ENCODE peak calls at places on chromosomes 16 and 17, in seven cellular contexts. Q, L, J, S, O, A and G are unnamed samples.

GRCh38 chr16:67269766-67270165 is 9.6 kb upstream of the PLEKHG4 start:
- DNase-seq in Q (no peak), L (no peak), J (no peak), S (no peak), O (no peak), A (no peak), G (no peak)

GRCh38 chr17:36468903-36469635 is 17.4 kb upstream of the ZNHIT3 start:
- DNase-seq in Q (no peak), L (no peak), J (no peak), S (no peak), O (no peak), A (no peak), G (no peak)

GRCh38 chr17:71548540-71549190 is 572.2 kb upstream of the SOX9 start:
- DNase-seq in Q (no peak), L (no peak), J (no peak), S (no peak), O (no peak), A (no peak), G (no peak)

GRCh38 chr16:35795361-35796029 is 2336.1 kb downstream of the TP53TG3F start:
- DNase-seq in Q (peak; percentile 15), L (no peak), J (no peak), S (no peak), O (no peak), A (no peak), G (no peak)

GRCh38 chr17:50934161-50934560 is 68.0 kb upstream of the TOB1 start:
- DNase-seq in Q (no peak), L (peak; percentile 85), J (no peak), S (no peak), O (no peak), A (no peak), G (no peak)

GRCh38 chr16:11361751-11362742 is 16.8 kb downstream of the RMI2 start:
- DNase-seq in Q (no peak), L (no peak), J (peak; percentile 24), S (no peak), O (peak; percentile 73), A (no peak), G (no peak)

GRCh38 chr16:3578121-3578520 is 918 bp upstream of the NLRC3 start:
- DNase-seq in Q (no peak), L (no peak), J (no peak), S (no peak), O (no peak), A (no peak), G (no peak)

GRCh38 chr16:86925067-86925791 is 346.9 kb downstream of the FOXL1 start:
- DNase-seq in Q (no peak), L (no peak), J (no peak), S (no peak), O (peak; percentile 40), A (no peak), G (no peak)

GRCh38 chr17:30212750-30213149 is 22.7 kb downstream of the SLC6A4 start:
- DNase-seq in Q (no peak), L (no peak), J (no peak), S (no peak), O (no peak), A (no peak), G (no peak)

GRCh38 chr17:40557531-40558299 is 7.6 kb downstream of the CCR7 start:
- DNase-seq in Q (peak; percentile 28), L (no peak), J (no peak), S (no peak), O (no peak), A (no peak), G (peak; percentile 20)

GRCh38 chr17:79073016-79073705 is 1.5 kb upstream of the ENGASE start:
- DNase-seq in Q (no peak), L (no peak), J (no peak), S (no peak), O (no peak), A (no peak), G (no peak)

GRCh38 chr17:9072626-9073339 is 51.5 kb downstream of the NTN1 start:
- DNase-seq in Q (peak; percentile 76), L (peak; percentile 66), J (no peak), S (peak; percentile 49), O (no peak), A (no peak), G (peak; percentile 83)

GRCh38 chr17:45431531-45432404 is 902 bp downstream of the ARHGAP27 start:
- DNase-seq in Q (peak; percentile 46), L (peak; percentile 77), J (peak; percentile 63), S (peak; percentile 67), O (peak; percentile 61), A (peak; percentile 87), G (peak; percentile 85)

GRCh38 chr16:1688807-1689560 is 10.9 kb downstream of the JPT2 start:
- DNase-seq in Q (peak; percentile 35), L (peak; percentile 84), J (no peak), S (no peak), O (no peak), A (peak; percentile 66), G (peak; percentile 70)

GRCh38 chr17:80848449-80849102 is 143.1 kb upstream of the CHMP6 start:
- DNase-seq in Q (no peak), L (no peak), J (no peak), S (no peak), O (no peak), A (no peak), G (no peak)

GRCh38 chr17:83170571-83171260 is 91.3 kb downstream of the METRNL start:
- DNase-seq in Q (no peak), L (no peak), J (no peak), S (no peak), O (no peak), A (no peak), G (no peak)

GRCh38 chr17:41802961-41803682 is 8.6 kb downstream of the P3H4 start:
- DNase-seq in Q (no peak), L (no peak), J (no peak), S (no peak), O (no peak), A (no peak), G (no peak)

GRCh38 chr16:25135239-25135878 is 23.8 kb downstream of the LCMT1 start:
- DNase-seq in Q (no peak), L (no peak), J (peak; percentile 66), S (no peak), O (peak; percentile 14), A (no peak), G (no peak)

GRCh38 chr16:57416084-57416483 is 11.5 kb downstream of the CCL17 start:
- DNase-seq in Q (no peak), L (no peak), J (peak; percentile 17), S (no peak), O (no peak), A (no peak), G (no peak)

DNA sequence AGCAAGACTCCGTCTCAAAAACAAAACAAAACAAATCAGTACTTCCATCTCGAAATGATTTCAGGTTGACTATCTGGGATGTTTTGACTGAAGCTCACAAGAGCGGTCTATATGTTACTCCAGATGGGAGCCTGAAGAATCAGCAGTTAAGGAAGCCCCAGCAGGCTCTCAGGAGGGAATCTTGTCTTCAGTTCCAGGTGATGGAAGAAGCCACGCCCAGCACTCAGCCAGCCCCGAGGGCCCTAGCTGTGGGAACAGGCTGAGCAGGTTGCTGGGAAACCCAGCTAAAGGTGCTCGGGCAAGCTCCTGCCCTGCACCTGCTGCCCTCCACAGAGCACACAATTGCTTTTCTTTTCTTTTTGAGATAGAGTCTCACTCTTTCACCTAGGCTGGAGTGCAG is 32.4 kb downstream of the WIPI1 start:
- DNase-seq in Q (no peak), L (no peak), J (no peak), S (no peak), O (no peak), A (no peak), G (no peak)
- H3K9me3 ChIP-seq in Q (no peaks in the 10 kb centered on the region), L (no peaks in the 10 kb centered on the region), J (no peaks in the 10 kb centered on the region), S (no peaks in the 10 kb centered on the region), O (no peaks in the 10 kb centered on the region), A (no peaks in the 10 kb centered on the region), G (no peaks in the 10 kb centered on the region)

GRCh38 chr17:59439261-59439660 is 107.8 kb downstream of the YPEL2 start:
- DNase-seq in Q (no peak), L (no peak), J (no peak), S (no peak), O (no peak), A (no peak), G (no peak)

GRCh38 chr17:59435238-59435637 is 103.8 kb downstream of the YPEL2 start:
- DNase-seq in Q (no peak), L (no peak), J (no peak), S (no peak), O (no peak), A (no peak), G (no peak)

GRCh38 chr17:59437766-59438165 is 106.3 kb downstream of the YPEL2 start:
- DNase-seq in Q (no peak), L (no peak), J (no peak), S (no peak), O (no peak), A (no peak), G (no peak)

GRCh38 chr17:59434429-59434828 is 103.0 kb downstream of the YPEL2 start:
- DNase-seq in Q (no peak), L (no peak), J (no peak), S (no peak), O (no peak), A (no peak), G (no peak)

DNA sequence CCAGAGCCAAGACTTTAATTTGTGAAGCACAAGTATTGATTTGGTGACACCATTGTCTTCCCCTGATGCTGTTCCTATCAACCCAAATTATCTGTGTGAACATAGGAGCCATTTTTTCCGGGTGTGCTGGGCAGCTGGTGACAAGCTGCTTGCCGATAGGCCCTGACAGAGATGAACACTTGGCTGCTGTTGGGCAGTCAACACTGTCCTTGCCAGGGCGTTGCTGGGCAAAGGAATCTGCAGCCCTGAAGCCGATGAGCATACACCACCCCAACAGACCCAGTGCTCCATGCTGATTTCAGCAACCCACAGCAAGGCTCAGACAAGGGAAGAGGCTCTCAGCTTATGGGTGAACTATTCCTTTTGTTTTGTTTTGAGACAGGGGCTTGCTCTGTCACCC is 105.4 kb downstream of the YPEL2 start:
- DNase-seq in Q (peak; percentile 69), L (no peak), J (no peak), S (peak; percentile 36), O (no peak), A (no peak), G (no peak)
- H3K27ac ChIP-seq in Q (peak overlapping the region; percentile 75), L (no peak overlapping the region), J (no peak overlapping the region), S (peak overlapping the region; percentile 65), O (no peak overlapping the region), A (no peak overlapping the region), G (no peak overlapping the region)

GRCh38 chr17:11388061-11388460 is 147.0 kb downstream of the SHISA6 start:
- DNase-seq in Q (no peak), L (no peak), J (no peak), S (no peak), O (no peak), A (no peak), G (no peak)
- H3K9me3 ChIP-seq in Q (peaks cover 6% of the 10 kb centered on the region), L (no peaks in the 10 kb centered on the region), J (no peaks in the 10 kb centered on the region), S (no peaks in the 10 kb centered on the region), O (no peaks in the 10 kb centered on the region), A (peaks cover 41% of the 10 kb centered on the region), G (peaks cover 3% of the 10 kb centered on the region)

GRCh38 chr17:73269791-73270190 is 8.1 kb upstream of the CPSF4L start:
- DNase-seq in Q (no peak), L (no peak), J (no peak), S (no peak), O (no peak), A (no peak), G (no peak)

GRCh38 chr17:73268582-73269328 is 7.1 kb upstream of the CPSF4L start:
- DNase-seq in Q (no peak), L (peak; percentile 90), J (peak; percentile 58), S (no peak), O (no peak), A (no peak), G (no peak)

GRCh38 chr17:73267648-73268537 is 6.2 kb upstream of the CPSF4L start:
- DNase-seq in Q (no peak), L (no peak), J (peak; percentile 70), S (no peak), O (no peak), A (no peak), G (no peak)

GRCh38 chr17:73271078-73271477 is 9.4 kb upstream of the CPSF4L start:
- DNase-seq in Q (no peak), L (no peak), J (no peak), S (no peak), O (no peak), A (no peak), G (no peak)

GRCh38 chr17:73269329-73269615 is 7.6 kb upstream of the CPSF4L start:
- DNase-seq in Q (no peak), L (no peak), J (no peak), S (no peak), O (no peak), A (no peak), G (no peak)
- H3K27ac ChIP-seq in Q (no peak overlapping the region), L (peak overlapping the region; percentile 68), J (no peak overlapping the region), S (no peak overlapping the region), O (no peak overlapping the region), A (no peak overlapping the region), G (no peak overlapping the region)